ENCODE peak calls at places on chromosome 13, in five cellular contexts. N, B, M, W and X are unnamed samples.

GRCh38 chr13:104043184-104043583 is 977.0 kb upstream of the SLC10A2 start:
- DNase-seq in N (peak), B (peak), M (no peak), W (no peak), X (no peak)

GRCh38 chr13:113589251-113589960 is 4.9 kb downstream of the TFDP1 start:
- DNase-seq in N (no peak), B (no peak), M (no peak), W (no peak), X (no peak)

GRCh38 chr13:26075498-26075897 is 23.7 kb upstream of the SHISA2 start:
- DNase-seq in N (peak), B (no peak), M (no peak), W (no peak), X (no peak)

GRCh38 chr13:112655898-112656297 is 33.9 kb upstream of the ATP11A start:
- DNase-seq in N (no peak), B (no peak), M (no peak), W (no peak), X (no peak)

GRCh38 chr13:23709521-23709920 is 139.3 kb downstream of the TNFRSF19 start:
- DNase-seq in N (peak), B (peak), M (no peak), W (no peak), X (no peak)

GRCh38 chr13:80340643-80341097 is 256 bp downstream of the SPRY2 start:
- DNase-seq in N (no peak), B (peak), M (no peak), W (peak), X (no peak)

GRCh38 chr13:37427843-37428494 is 170.6 kb downstream of the POSTN start:
- DNase-seq in N (no peak), B (no peak), M (no peak), W (no peak), X (no peak)

GRCh38 chr13:85283408-85283807 is 515.8 kb downstream of the SLITRK6 start:
- DNase-seq in N (no peak), B (no peak), M (no peak), W (no peak), X (no peak)

GRCh38 chr13:69050696-69051095 is 1056.9 kb upstream of the ATXN8OS start:
- DNase-seq in N (no peak), B (no peak), M (no peak), W (no peak), X (no peak)

GRCh38 chr13:57314897-57315520 is 148.0 kb downstream of the PRR20E start:
- DNase-seq in N (peak), B (no peak), M (no peak), W (no peak), X (no peak)

GRCh38 chr13:113405481-113406300 is 41.8 kb upstream of the GRTP1 start:
- DNase-seq in N (no peak), B (no peak), M (no peak), W (no peak), X (no peak)

GRCh38 chr13:47000166-47000565 is 103.3 kb upstream of the HTR2A start:
- DNase-seq in N (peak), B (peak), M (no peak), W (no peak), X (no peak)

GRCh38 chr13:49711218-49711863 is 20.1 kb upstream of the EBPL start:
- DNase-seq in N (peak), B (peak), M (no peak), W (no peak), X (no peak)

GRCh38 chr13:23579886-23580706 is 9.9 kb downstream of the TNFRSF19 start:
- DNase-seq in N (peak), B (peak), M (no peak), W (no peak), X (no peak)

GRCh38 chr13:21395953-21396352 is 63.1 kb downstream of the ZDHHC20 start:
- DNase-seq in N (no peak), B (no peak), M (no peak), W (no peak), X (no peak)

GRCh38 chr13:23081901-23082300 is 98.9 kb upstream of the SGCG start:
- DNase-seq in N (no peak), B (no peak), M (no peak), W (no peak), X (no peak)

GRCh38 chr13:102911336-102911735 is 65.5 kb downstream of the ERCC5 start:
- DNase-seq in N (peak), B (no peak), M (no peak), W (no peak), X (no peak)

GRCh38 chr13:35700661-35701060 is 224.2 kb upstream of the MAB21L1 start:
- DNase-seq in N (no peak), B (peak), M (no peak), W (no peak), X (no peak)

GRCh38 chr13:113076681-113077401 is 28.8 kb upstream of the F7 start:
- DNase-seq in N (no peak), B (no peak), M (no peak), W (no peak), X (no peak)

GRCh38 chr13:33794576-33794975 is 23.4 kb upstream of the RFC3 start:
- DNase-seq in N (no peak), B (no peak), M (no peak), W (no peak), X (no peak)

GRCh38 chr13:106851251-106851650 is 283.3 kb upstream of the ARGLU1 start:
- DNase-seq in N (peak), B (peak), M (no peak), W (no peak), X (no peak)

GRCh38 chr13:92843549-92843948 is 383.1 kb upstream of the GPC6 start:
- DNase-seq in N (peak), B (peak), M (no peak), W (no peak), X (no peak)

GRCh38 chr13:46535002-46535401 is 18.0 kb upstream of the LRCH1 start:
- DNase-seq in N (no peak), B (no peak), M (no peak), W (no peak), X (no peak)

GRCh38 chr13:98460519-98460918 is 116.4 kb downstream of the STK24 start:
- DNase-seq in N (no peak), B (no peak), M (no peak), W (peak), X (no peak)

GRCh38 chr13:31786011-31786410 is 46.7 kb downstream of the RXFP2 start:
- DNase-seq in N (no peak), B (no peak), M (no peak), W (no peak), X (no peak)

GRCh38 chr13:86986448-86986847 is 684.7 kb upstream of the SLITRK5 start:
- DNase-seq in N (no peak), B (peak), M (no peak), W (no peak), X (no peak)

GRCh38 chr13:101242720-101243119 is 173.6 kb downstream of the NALCN start:
- DNase-seq in N (no peak), B (peak), M (no peak), W (no peak), X (no peak)

GRCh38 chr13:74206061-74206561 is 71.9 kb upstream of the KLF12 start:
- DNase-seq in N (peak), B (peak), M (no peak), W (no peak), X (no peak)

GRCh38 chr13:95447766-95448165 is 104.8 kb upstream of the CLDN10 start:
- DNase-seq in N (no peak), B (no peak), M (no peak), W (peak), X (no peak)

GRCh38 chr13:113941571-113942191 is 32.2 kb downstream of the C13orf46 start:
- DNase-seq in N (no peak), B (no peak), M (no peak), W (no peak), X (no peak)

GRCh38 chr13:84896128-84896527 is 903.1 kb downstream of the SLITRK6 start:
- DNase-seq in N (peak), B (peak), M (no peak), W (peak), X (peak)

GRCh38 chr13:113009743-113010509 is 40.9 kb downstream of the MCF2L start:
- DNase-seq in N (no peak), B (no peak), M (no peak), W (no peak), X (no peak)

GRCh38 chr13:98422046-98422445 is 154.9 kb downstream of the STK24 start:
- DNase-seq in N (no peak), B (no peak), M (no peak), W (no peak), X (no peak)

GRCh38 chr13:33536639-33537425 is 251.3 kb upstream of the STARD13 start:
- DNase-seq in N (peak), B (peak), M (no peak), W (no peak), X (no peak)

GRCh38 chr13:24683833-24684599 is 3.8 kb downstream of the ATP12A start:
- DNase-seq in N (peak), B (peak), M (peak), W (peak), X (peak)

GRCh38 chr13:105937451-105937850 is 598.0 kb downstream of the EFNB2 start:
- DNase-seq in N (peak), B (peak), M (no peak), W (no peak), X (no peak)

GRCh38 chr13:52835071-52835793 is 13.2 kb downstream of the PCDH8 start:
- DNase-seq in N (no peak), B (no peak), M (no peak), W (no peak), X (no peak)

GRCh38 chr13:109140054-109140776 is 510.8 kb downstream of the MYO16 start:
- DNase-seq in N (no peak), B (no peak), M (no peak), W (no peak), X (no peak)
- H3K27ac ChIP-seq in N (no peak), B (no peak), M (no peak), W (no peak), X (no peak)

GRCh38 chr13:111177081-111177711 is 62.1 kb downstream of the ARHGEF7 start:
- DNase-seq in N (no peak), B (peak), M (peak), W (peak), X (no peak)

GRCh38 chr13:111177803-111178389 is 62.8 kb downstream of the ARHGEF7 start:
- DNase-seq in N (no peak), B (peak), M (no peak), W (no peak), X (no peak)

GRCh38 chr13:111175948-111176347 is 60.8 kb downstream of the ARHGEF7 start:
- DNase-seq in N (no peak), B (no peak), M (no peak), W (no peak), X (no peak)

GRCh38 chr13:111175372-111175771 is 60.3 kb downstream of the ARHGEF7 start:
- DNase-seq in N (no peak), B (no peak), M (no peak), W (no peak), X (no peak)

DNA sequence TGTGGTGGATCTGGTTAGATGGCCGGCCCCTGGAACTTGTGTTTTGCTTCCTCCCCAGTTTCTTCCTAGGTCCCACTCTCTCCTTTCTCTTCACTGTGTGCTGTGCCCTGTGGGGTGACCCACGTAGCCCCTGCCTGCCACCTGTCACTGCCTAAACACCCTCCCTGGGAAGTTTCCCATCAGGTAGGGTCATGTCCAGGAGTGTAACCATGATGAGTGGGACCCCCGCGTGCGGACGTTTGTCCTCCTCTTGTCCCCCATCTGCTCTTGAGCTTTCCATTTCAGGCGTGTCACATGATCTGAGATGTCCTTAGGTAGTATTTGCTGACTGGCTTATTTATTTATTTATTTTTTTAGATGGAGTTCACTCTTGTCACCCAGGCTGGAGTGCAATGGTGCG is 61.3 kb downstream of the ARHGEF7 start:
- DNase-seq in N (no peak), B (no peak), M (no peak), W (no peak), X (no peak)
- H3K27ac ChIP-seq in N (no peak), B (no peak), M (peak), W (peak), X (no peak)

DNA sequence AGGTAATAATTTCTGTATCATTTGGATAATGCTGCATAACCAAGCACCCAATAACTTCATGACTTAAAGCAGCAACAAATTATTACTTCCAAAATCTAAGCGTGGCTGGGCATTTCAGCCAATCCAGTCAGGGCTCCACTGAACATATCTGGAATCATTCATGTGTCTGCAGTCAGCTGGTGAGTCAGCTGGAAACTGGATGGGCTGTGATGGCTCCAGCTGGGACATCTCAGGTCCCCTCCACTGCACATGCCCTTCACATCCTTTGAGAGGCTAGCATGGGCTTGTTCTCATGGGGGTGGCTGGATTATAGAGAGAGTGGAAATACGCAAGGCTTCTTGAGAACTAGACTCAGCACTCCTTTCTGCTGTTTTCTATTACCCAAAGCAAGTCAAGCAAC is 961.9 kb downstream of the DIAPH3 start:
- DNase-seq in N (no peak), B (no peak), M (no peak), W (no peak), X (no peak)
- H3K27ac ChIP-seq in N (no peak), B (no peak), M (no peak), W (no peak), X (no peak)

DNA sequence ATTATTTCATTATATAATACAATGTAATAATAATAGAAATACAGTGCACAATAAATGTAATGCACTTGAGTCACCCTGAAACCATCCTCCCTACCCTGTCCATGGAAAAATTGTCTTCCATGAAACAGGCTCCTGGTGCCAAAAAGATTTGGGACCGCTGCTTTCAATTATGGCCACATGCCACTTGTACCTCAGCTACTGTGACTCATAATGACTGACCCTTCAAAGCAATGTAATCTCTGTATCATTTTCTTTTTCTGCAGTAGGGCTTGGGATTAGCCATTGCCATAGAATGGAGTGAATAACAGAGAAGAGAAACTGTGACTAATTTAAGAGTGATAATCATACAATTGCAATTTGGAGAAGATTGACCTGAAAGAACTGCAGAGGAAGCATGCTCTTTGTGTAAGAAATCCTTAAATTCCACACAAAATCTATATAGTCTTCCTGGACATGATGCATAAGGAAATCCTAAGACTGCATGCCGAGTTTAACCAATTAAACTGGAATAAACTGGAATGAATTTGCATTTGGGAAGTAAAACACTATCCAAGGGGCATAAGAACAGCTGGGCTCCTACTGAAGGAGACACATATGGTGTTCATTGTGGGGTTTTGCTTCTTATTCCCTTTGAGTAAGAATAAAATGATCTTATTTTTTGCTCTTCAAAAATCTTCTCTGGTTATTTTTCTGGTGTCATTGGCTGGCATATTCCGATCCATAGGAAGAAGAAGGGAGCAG is 59.5 kb upstream of the SLC7A1 start:
- DNase-seq in N (peak), B (peak), M (no peak), W (no peak), X (no peak)
- H3K27ac ChIP-seq in N (no peak), B (no peak), M (no peak), W (no peak), X (no peak)

GRCh38 chr13:40626977-40627376 is 39.5 kb downstream of the FOXO1 start:
- DNase-seq in N (no peak), B (no peak), M (no peak), W (no peak), X (no peak)

GRCh38 chr13:40632915-40633314 is 33.5 kb downstream of the FOXO1 start:
- DNase-seq in N (no peak), B (no peak), M (no peak), W (no peak), X (no peak)

GRCh38 chr13:40626566-40626965 is 39.9 kb downstream of the FOXO1 start:
- DNase-seq in N (no peak), B (no peak), M (no peak), W (no peak), X (no peak)

GRCh38 chr13:40631605-40632004 is 34.8 kb downstream of the FOXO1 start:
- DNase-seq in N (no peak), B (no peak), M (no peak), W (no peak), X (no peak)

GRCh38 chr13:40629678-40630384 is 36.6 kb downstream of the FOXO1 start:
- DNase-seq in N (no peak), B (no peak), M (no peak), W (no peak), X (no peak)
- H3K27ac ChIP-seq in N (no peak), B (no peak), M (no peak), W (no peak), X (no peak)